ENCODE peak calls at places on chromosomes 11 and 22, in nine cellular contexts. Q is DND-41; W is ascending aorta; X is stomach; Z is mucosa of descending colon; H is A549; K is Panc1; L is CD4-positive, CD25-positive, alpha-beta regulatory T cell; J is right lobe of liver. M is an unnamed sample. For H3K4me1, the result is how much of the 10 kb centered on the place peaks cover.

GRCh38 chr11:86660011-86660595 is 12.3 kb downstream of the ME3 start:
- DNase-seq in Q (no peak), W (no peak), X (no peak), Z (no peak), H (no peak), K (no peak), L (no peak), J (no peak), M (no peak)

GRCh38 chr11:113176561-113176960 is 137.8 kb upstream of the TTC12 start:
- DNase-seq in Q (no peak), W (no peak), X (no peak), Z (no peak), H (no peak), K (no peak), L (no peak), J (no peak), M (no peak)

GRCh38 chr11:2837096-2837601 is 48.4 kb downstream of the CDKN1C start:
- DNase-seq in Q (no peak), W (no peak), X (peak), Z (peak), H (peak), K (no peak), L (no peak), J (no peak), M (no peak)

GRCh38 chr11:124682443-124682842 is 8.7 kb downstream of the SPA17 start:
- DNase-seq in Q (no peak), W (no peak), X (no peak), Z (no peak), H (no peak), K (no peak), L (no peak), J (no peak), M (no peak)

GRCh38 chr11:8810331-8811301 is 100.4 kb upstream of the AKIP1 start:
- DNase-seq in Q (no peak), W (peak), X (peak), Z (peak), H (no peak), K (no peak), L (no peak), J (peak), M (peak)

GRCh38 chr22:40525250-40525884 is 111.2 kb downstream of the MRTFA start:
- DNase-seq in Q (peak), W (no peak), X (peak), Z (peak), H (peak), K (no peak), L (peak), J (no peak), M (peak)

GRCh38 chr11:6531267-6531752 is 34.2 kb downstream of the DNHD1 start:
- DNase-seq in Q (peak), W (no peak), X (no peak), Z (no peak), H (peak), K (peak), L (no peak), J (no peak), M (no peak)

GRCh38 chr11:44568706-44569473 is 3.4 kb downstream of the CD82 start:
- DNase-seq in Q (peak), W (peak), X (peak), Z (peak), H (peak), K (peak), L (peak), J (peak), M (peak)

GRCh38 chr11:93236741-93237675 is 39.2 kb upstream of the SLC36A4 start:
- DNase-seq in Q (peak), W (no peak), X (no peak), Z (no peak), H (peak), K (no peak), L (no peak), J (no peak), M (peak)

GRCh38 chr22:33656808-33657628 is 263.3 kb downstream of the LARGE1 start:
- DNase-seq in Q (no peak), W (no peak), X (no peak), Z (no peak), H (no peak), K (no peak), L (no peak), J (no peak), M (peak)

GRCh38 chr11:69654660-69655478 is 13.9 kb downstream of the CCND1 start:
- DNase-seq in Q (no peak), W (no peak), X (no peak), Z (peak), H (peak), K (no peak), L (no peak), J (peak), M (no peak)

GRCh38 chr11:96154802-96155520 is 188.0 kb downstream of the MAML2 start:
- DNase-seq in Q (no peak), W (no peak), X (no peak), Z (no peak), H (peak), K (no peak), L (no peak), J (no peak), M (peak)

GRCh38 chr11:7019500-7020182 is 505 bp downstream of the ZNF214 start:
- DNase-seq in Q (no peak), W (no peak), X (no peak), Z (peak), H (no peak), K (no peak), L (no peak), J (peak), M (peak)

GRCh38 chr22:40637181-40638150 is 947 bp upstream of the MRTFA start:
- DNase-seq in Q (peak), W (peak), X (peak), Z (peak), H (no peak), K (no peak), L (peak), J (peak), M (no peak)

GRCh38 chr11:7924526-7924925 is 6.5 kb downstream of the OR10A6 start:
- DNase-seq in Q (no peak), W (no peak), X (no peak), Z (no peak), H (no peak), K (no peak), L (no peak), J (no peak), M (no peak)

GRCh38 chr22:44373234-44373633 is 60.5 kb upstream of the SHISAL1 start:
- DNase-seq in Q (no peak), W (no peak), X (no peak), Z (peak), H (no peak), K (no peak), L (no peak), J (peak), M (no peak)

GRCh38 chr22:42070517-42071422 is at the start of gene NAGA:
- DNase-seq in Q (peak), W (peak), X (peak), Z (peak), H (peak), K (no peak), L (peak), J (peak), M (peak)
- H3K4me3 ChIP-seq in Q (peak), W (peak), X (peak), Z (peak), H (peak), K (peak), L (peak), J (peak), M (peak)

GRCh38 chr11:71147331-71147730 is 105.0 kb downstream of the SHANK2 start:
- DNase-seq in Q (no peak), W (no peak), X (no peak), Z (no peak), H (no peak), K (no peak), L (no peak), J (no peak), M (no peak)

GRCh38 chr11:71144736-71145135 is 107.6 kb downstream of the SHANK2 start:
- DNase-seq in Q (no peak), W (no peak), X (no peak), Z (no peak), H (no peak), K (no peak), L (no peak), J (no peak), M (no peak)

GRCh38 chr11:71145368-71145767 is 107.0 kb downstream of the SHANK2 start:
- DNase-seq in Q (no peak), W (no peak), X (no peak), Z (no peak), H (no peak), K (no peak), L (no peak), J (no peak), M (no peak)

GRCh38 chr11:71146846-71147245 is 105.5 kb downstream of the SHANK2 start:
- DNase-seq in Q (no peak), W (no peak), X (no peak), Z (no peak), H (no peak), K (no peak), L (no peak), J (no peak), M (no peak)

DNA sequence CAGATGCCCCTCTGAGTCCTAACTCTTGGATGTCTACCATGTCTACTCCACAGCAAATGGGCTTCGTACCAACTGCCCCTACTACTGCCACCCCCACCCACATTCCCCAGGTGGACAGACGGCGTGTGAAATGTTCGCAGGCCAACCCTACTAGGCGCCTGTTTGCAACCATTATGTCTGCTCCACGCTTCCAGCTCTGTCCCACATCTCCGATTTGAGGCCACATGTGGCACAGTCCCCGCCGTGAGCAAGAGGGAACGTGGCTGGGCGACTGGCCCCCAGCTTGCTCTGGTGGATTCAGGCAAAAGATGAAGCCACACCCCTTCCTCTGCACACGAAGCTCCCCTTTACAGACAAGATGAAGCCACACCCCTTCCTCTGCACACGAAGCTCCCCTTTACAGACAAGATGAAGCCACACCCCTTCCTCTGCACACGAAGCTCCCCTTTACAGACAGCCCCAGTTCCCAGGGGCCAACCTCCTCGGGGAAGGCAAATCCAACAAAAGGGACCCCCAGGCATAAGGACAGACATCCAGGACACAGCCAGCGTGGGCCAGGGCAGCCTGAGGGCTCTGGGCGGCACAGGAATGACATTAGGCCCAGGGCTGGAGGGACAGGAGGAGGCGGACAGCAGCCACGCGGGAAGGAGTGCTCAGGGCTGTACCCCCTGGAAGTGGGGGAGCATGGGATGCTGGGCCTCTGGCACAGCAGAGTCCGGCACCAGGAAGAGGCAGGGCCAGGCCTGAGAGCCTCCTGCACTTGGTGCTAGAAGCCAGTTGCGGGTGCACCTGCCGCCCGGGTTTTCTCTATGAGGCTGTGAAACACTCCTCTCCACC is 106.2 kb downstream of the SHANK2 start:
- DNase-seq in Q (no peak), W (no peak), X (no peak), Z (no peak), H (no peak), K (no peak), L (no peak), J (no peak), M (no peak)
- H3K4me1 ChIP-seq in Q (under half), W (under half), X (under half), Z (under half), H (under half), K (under half), L (under half), J (under half), M (under half)

GRCh38 chr11:66858186-66858938 is 1.5 kb downstream of the LRFN4 start:
- DNase-seq in Q (no peak), W (no peak), X (no peak), Z (no peak), H (no peak), K (no peak), L (no peak), J (peak), M (peak)
- H3K4me3 ChIP-seq in Q (no peak), W (no peak), X (no peak), Z (no peak), H (peak), K (peak), L (no peak), J (no peak), M (no peak)

DNA sequence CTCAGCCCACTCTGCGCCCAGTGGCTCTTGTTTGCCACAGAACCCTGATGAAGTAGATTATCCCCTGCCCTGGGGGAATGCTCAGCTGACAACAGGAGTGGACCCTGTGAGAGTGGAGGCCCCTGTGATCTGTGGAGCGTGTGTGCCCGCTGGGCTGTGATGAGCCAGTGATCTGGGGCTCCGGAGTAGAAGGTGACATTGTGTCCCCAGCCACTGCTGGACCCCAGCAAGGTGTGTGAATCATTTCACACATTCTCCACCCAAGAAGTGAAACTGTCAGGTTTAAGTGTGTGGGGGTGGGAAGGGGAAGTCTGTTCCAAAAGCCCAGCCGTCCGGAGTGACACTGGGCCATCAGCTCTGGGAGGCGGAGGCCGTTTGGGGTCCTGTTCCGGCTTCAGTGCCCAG is 33.1 kb upstream of the GRAMD4 start:
- DNase-seq in Q (no peak), W (no peak), X (no peak), Z (no peak), H (no peak), K (no peak), L (no peak), J (no peak), M (no peak)
- H3K4me1 ChIP-seq in Q (half or more), W (under half), X (under half), Z (half or more), H (under half), K (under half), L (under half), J (under half), M (under half)

GRCh38 chr22:43118953-43119458 is 8.5 kb downstream of the BIK start:
- DNase-seq in Q (no peak), W (no peak), X (no peak), Z (peak), H (no peak), K (no peak), L (no peak), J (no peak), M (no peak)
- H3K4me3 ChIP-seq in Q (no peak), W (no peak), X (no peak), Z (no peak), H (no peak), K (no peak), L (no peak), J (no peak), M (no peak)

GRCh38 chr11:126113963-126114362 is 51.3 kb upstream of the CDON start:
- DNase-seq in Q (no peak), W (no peak), X (no peak), Z (no peak), H (no peak), K (no peak), L (no peak), J (peak), M (no peak)

GRCh38 chr11:126115820-126116319 is 53.2 kb upstream of the CDON start:
- DNase-seq in Q (no peak), W (peak), X (peak), Z (peak), H (peak), K (peak), L (no peak), J (peak), M (peak)

GRCh38 chr11:126113515-126113957 is 50.9 kb upstream of the CDON start:
- DNase-seq in Q (no peak), W (peak), X (peak), Z (peak), H (peak), K (peak), L (no peak), J (peak), M (peak)

GRCh38 chr11:126114486-126115252 is 52.0 kb upstream of the CDON start:
- DNase-seq in Q (no peak), W (no peak), X (no peak), Z (no peak), H (no peak), K (no peak), L (no peak), J (no peak), M (no peak)

DNA sequence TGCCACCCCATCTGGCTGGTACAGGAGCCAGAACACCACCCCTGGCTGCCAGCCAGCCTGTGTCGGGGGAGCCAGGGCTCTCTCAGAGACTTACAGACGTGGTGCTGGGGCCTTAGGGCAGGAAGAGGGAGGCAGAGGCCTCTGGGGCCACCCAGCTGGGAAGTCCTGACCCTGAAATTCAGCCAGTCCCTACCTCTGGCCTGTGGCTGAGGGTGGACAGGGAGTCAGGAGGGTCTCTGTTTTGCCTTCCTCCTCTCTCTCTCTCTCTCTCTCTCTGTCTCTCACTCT is 52.5 kb upstream of the CDON start:
- DNase-seq in Q (peak), W (no peak), X (peak), Z (peak), H (no peak), K (no peak), L (no peak), J (no peak), M (peak)
- H3K4me1 ChIP-seq in Q (under half), W (under half), X (half or more), Z (under half), H (under half), K (under half), L (under half), J (under half), M (under half)

GRCh38 chr22:23915230-23915754 is 21.1 kb downstream of the MIF start:
- DNase-seq in Q (no peak), W (no peak), X (no peak), Z (no peak), H (no peak), K (no peak), L (no peak), J (no peak), M (no peak)
- H3K4me3 ChIP-seq in Q (no peak), W (no peak), X (no peak), Z (no peak), H (no peak), K (no peak), L (no peak), J (no peak), M (no peak)

GRCh38 chr11:126507646-126508045 is 152.2 kb downstream of the ST3GAL4 start:
- DNase-seq in Q (no peak), W (no peak), X (no peak), Z (no peak), H (no peak), K (no peak), L (no peak), J (no peak), M (no peak)
- H3K4me1 ChIP-seq in Q (under half), W (under half), X (under half), Z (under half), H (under half), K (under half), L (under half), J (under half), M (under half)

GRCh38 chr22:30445438-30445936 is 19.9 kb downstream of the MTFP1 start:
- DNase-seq in Q (no peak), W (no peak), X (no peak), Z (no peak), H (no peak), K (no peak), L (no peak), J (no peak), M (no peak)
- H3K4me3 ChIP-seq in Q (no peak), W (no peak), X (no peak), Z (no peak), H (no peak), K (no peak), L (no peak), J (no peak), M (no peak)